ENCODE peak calls at places on chromosomes 12 and 14, in seven cellular contexts. C, U, G, E, Y, V and R are unnamed samples.

GRCh38 chr14:85248881-85249635 is 280.9 kb upstream of the FLRT2 start:
- DNase-seq in G (peak), C (no peak), E (no peak), Y (no peak), V (no peak), U (peak), R (no peak)

GRCh38 chr12:4648099-4648498 is 752 bp downstream of the AKAP3 start:
- DNase-seq in V (no peak), U (no peak), G (peak), Y (no peak), C (no peak), E (no peak), R (no peak)

GRCh38 chr12:28209782-28210181 is 19.5 kb downstream of the CCDC91 start:
- DNase-seq in V (no peak), E (no peak), Y (no peak), C (no peak), G (no peak), U (no peak), R (no peak)

GRCh38 chr12:8816448-8816847 is 6.0 kb upstream of the A2ML1 start:
- DNase-seq in G (no peak), U (no peak), E (no peak), Y (no peak), V (no peak), C (no peak), R (no peak)

GRCh38 chr12:4044736-4045432 is 171.7 kb upstream of the PARP11 start:
- DNase-seq in C (no peak), G (no peak), U (peak), E (no peak), Y (no peak), V (no peak), R (no peak)

GRCh38 chr14:24673534-24674203 is 39.7 kb upstream of the GZMB start:
- DNase-seq in Y (no peak), G (no peak), E (no peak), C (peak), U (no peak), V (no peak), R (no peak)

GRCh38 chr14:34539407-34540180 is at the start of gene EAPP:
- DNase-seq in C (peak), G (peak), Y (peak), U (peak), E (peak), V (no peak), R (no peak)

GRCh38 chr12:3658327-3659163 is 94.4 kb downstream of the CRACR2A start:
- DNase-seq in G (peak), E (no peak), C (peak), U (no peak), V (peak), Y (no peak), R (no peak)

GRCh38 chr12:6828671-6829531 is 694 bp downstream of the P3H3 start:
- DNase-seq in G (peak), C (peak), V (no peak), E (peak), U (peak), Y (no peak), R (peak)

GRCh38 chr12:110538869-110539622 is 36.9 kb downstream of the RAD9B start:
- DNase-seq in Y (no peak), C (no peak), E (no peak), U (no peak), G (no peak), V (no peak), R (no peak)

GRCh38 chr14:105867961-105868599 is 341.7 kb downstream of the TMEM121 start:
- DNase-seq in Y (no peak), U (no peak), G (no peak), C (no peak), V (no peak), E (peak), R (no peak)